ENCODE peak calls at places on chromosomes 12 and 14, in four cellular contexts. B, V, E and Z are unnamed samples.

GRCh38 chr12:111692575-111693210 is 6.8 kb downstream of the ACAD10 start:
- DNase-seq in V (no peak), B (no peak), E (peak), Z (no peak)

GRCh38 chr12:3523728-3524127 is 32.7 kb downstream of the PRMT8 start:
- DNase-seq in E (no peak), B (no peak), V (no peak), Z (no peak)

GRCh38 chr14:102056694-102057442 is 30.0 kb downstream of the HSP90AA1 start:
- DNase-seq in E (no peak), V (no peak), B (no peak), Z (no peak)

GRCh38 chr12:54144738-54145137 is 44.0 kb downstream of the SMUG1 start:
- DNase-seq in E (no peak), B (no peak), V (no peak), Z (no peak)

GRCh38 chr14:88085736-88086135 is 80.8 kb downstream of the GPR65 start:
- DNase-seq in V (no peak), B (no peak), E (no peak), Z (no peak)

GRCh38 chr12:71183018-71183417 is 25.2 kb upstream of the TSPAN8 start:
- DNase-seq in B (no peak), V (no peak), E (no peak), Z (no peak)

GRCh38 chr12:26195641-26196423 is 459 bp downstream of the SSPN start:
- DNase-seq in B (no peak), E (no peak), V (peak), Z (peak)

GRCh38 chr12:120007272-120007671 is 18.2 kb downstream of the BICDL1 start:
- DNase-seq in E (peak), V (no peak), B (peak), Z (no peak)

GRCh38 chr14:64762044-64763034 is 58.1 kb downstream of the PLEKHG3 start:
- DNase-seq in B (peak), V (peak), E (no peak), Z (peak)

GRCh38 chr14:70642313-70643235 is 858 bp downstream of the TTC9 start:
- DNase-seq in V (no peak), B (no peak), E (peak), Z (peak)

GRCh38 chr12:50271724-50272247 is 11.5 kb downstream of the LIMA1 start:
- DNase-seq in B (no peak), V (no peak), E (no peak), Z (no peak)

GRCh38 chr14:104361921-104362681 is 217.5 kb upstream of the C14orf180 start:
- DNase-seq in B (no peak), E (no peak), V (no peak), Z (no peak)